ENCODE peak calls at places on chromosomes 6 and 20, in five cellular contexts. G is choroid plexus epithelial cell, O is GM12864, C is AG04450, D is heart left ventricle. R is an unnamed sample.

GRCh38 chr6:15266423-15266996 is 20.6 kb downstream of the JARID2 start:
- DNase-seq in G (peak; percentile 59), O (no peak), C (no peak), D (no peak), R (no peak)

GRCh38 chr20:45358282-45359068 is 4.5 kb upstream of the SYS1 start:
- DNase-seq in G (peak; percentile 84), O (no peak), C (no peak), D (peak; percentile 78), R (peak; percentile 84)

GRCh38 chr6:44869321-44869897 is 458.7 kb upstream of the RUNX2 start:
- DNase-seq in G (peak; percentile 23), O (peak; percentile 18), C (no peak), D (no peak), R (no peak)

GRCh38 chr6:143299253-143300166 is 151.0 kb downstream of the ADAT2 start:
- DNase-seq in G (no peak), O (peak; percentile 24), C (no peak), D (no peak), R (no peak)

GRCh38 chr6:113104546-113105325 is 752.4 kb upstream of the MARCKS start:
- DNase-seq in G (peak; percentile 30), O (no peak), C (no peak), D (no peak), R (no peak)

GRCh38 chr6:111938710-111939109 is 65.5 kb upstream of the FYN start:
- DNase-seq in G (peak; percentile 78), O (no peak), C (peak; percentile 74), D (no peak), R (peak; percentile 46)

GRCh38 chr6:124433369-124434064 is 528.7 kb upstream of the RNF217 start:
- DNase-seq in G (peak; percentile 25), O (no peak), C (no peak), D (no peak), R (no peak)

GRCh38 chr20:61460261-61461047 is 208.4 kb downstream of the CDH4 start:
- DNase-seq in G (no peak), O (no peak), C (no peak), D (no peak), R (no peak)

GRCh38 chr20:46253391-46253790 is 54.9 kb downstream of the CDH22 start:
- DNase-seq in G (no peak), O (no peak), C (no peak), D (no peak), R (no peak)

GRCh38 chr6:18034798-18035202 is 47.4 kb upstream of the KIF13A start:
- DNase-seq in G (peak; percentile 40), O (no peak), C (no peak), D (no peak), R (no peak)

GRCh38 chr6:125846292-125847024 is 55.7 kb downstream of the NCOA7 start:
- DNase-seq in G (no peak), O (no peak), C (no peak), D (no peak), R (no peak)

GRCh38 chr20:1907586-1907985 is 12.4 kb downstream of the SIRPA start:
- DNase-seq in G (no peak), O (no peak), C (no peak), D (no peak), R (peak; percentile 29)

GRCh38 chr6:46421239-46421638 is 70.0 kb downstream of the RCAN2 start:
- DNase-seq in G (peak; percentile 58), O (no peak), C (no peak), D (no peak), R (no peak)
- TF ChIP-seq CTCF in G (peak; percentile 32), O (no peak), C (no peak), D (no peak), R (no peak)

DNA sequence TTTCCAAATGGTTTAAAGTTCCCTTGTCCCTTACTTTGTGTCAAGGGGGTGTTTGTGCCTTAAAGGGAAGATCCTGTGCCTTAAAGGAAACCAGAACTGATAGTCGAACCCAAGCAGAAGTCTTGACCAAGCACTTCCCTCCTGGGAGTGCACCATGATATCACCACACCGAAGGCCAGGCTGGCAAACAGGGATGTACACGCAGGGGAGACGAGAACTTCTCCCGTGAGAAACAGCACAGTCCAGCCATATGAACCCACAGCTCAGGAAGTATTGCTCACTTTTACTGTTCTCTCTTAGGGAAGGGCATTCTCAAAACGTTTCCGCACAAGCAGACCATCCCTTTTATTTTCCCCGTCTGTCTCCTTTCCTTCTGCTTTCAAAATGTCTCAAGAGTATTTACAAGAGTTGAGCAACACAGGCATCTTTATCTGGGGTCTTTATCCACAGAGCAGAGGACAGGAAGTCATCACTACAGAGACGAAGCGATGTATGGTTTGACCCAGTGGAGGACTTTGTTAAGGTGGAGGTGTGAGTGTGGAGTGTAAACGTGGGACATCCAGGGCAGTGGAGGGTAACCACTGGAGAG is 12.8 kb upstream of the SERPINB1 start:
- DNase-seq in G (peak; percentile 62), O (no peak), C (no peak), D (peak; percentile 42), R (no peak)
- TF ChIP-seq CTCF in G (peak; percentile 3), O (no peak), C (peak; percentile 6), D (no peak), R (no peak)

GRCh38 chr6:136525586-136526195 is 24.5 kb downstream of the MAP7 start:
- DNase-seq in G (no peak), O (no peak), C (no peak), D (no peak), R (no peak)

GRCh38 chr6:136527831-136528230 is 22.4 kb downstream of the MAP7 start:
- DNase-seq in G (no peak), O (no peak), C (no peak), D (no peak), R (no peak)

GRCh38 chr6:136524936-136525413 is 25.2 kb downstream of the MAP7 start:
- DNase-seq in G (no peak), O (no peak), C (no peak), D (no peak), R (no peak)

GRCh38 chr6:136526937-136527336 is 23.3 kb downstream of the MAP7 start:
- DNase-seq in G (no peak), O (no peak), C (no peak), D (no peak), R (no peak)

GRCh38 chr6:136526196-136526930 is 23.9 kb downstream of the MAP7 start:
- DNase-seq in G (peak; percentile 87), O (no peak), C (peak; percentile 41), D (peak; percentile 68), R (peak; percentile 55)
- TF ChIP-seq CTCF in G (peak; percentile 74), O (peak; percentile 13), C (peak; percentile 67), D (peak; percentile 40), R (peak; percentile 63)

GRCh38 chr6:16518265-16518664 is 243.0 kb downstream of the ATXN1 start:
- DNase-seq in G (no peak), O (no peak), C (no peak), D (no peak), R (no peak)
- TF ChIP-seq CTCF in G (no peak), O (peak; percentile 40), C (no peak), D (no peak), R (no peak)

GRCh38 chr20:18902181-18902725 is 88.7 kb downstream of the SCP2D1 start:
- DNase-seq in G (no peak), O (no peak), C (no peak), D (no peak), R (no peak)

GRCh38 chr20:18906046-18906445 is 92.5 kb downstream of the SCP2D1 start:
- DNase-seq in G (no peak), O (no peak), C (no peak), D (no peak), R (no peak)

GRCh38 chr20:18904192-18904591 is 90.6 kb downstream of the SCP2D1 start:
- DNase-seq in G (no peak), O (no peak), C (no peak), D (no peak), R (no peak)

GRCh38 chr20:18907353-18907752 is 93.8 kb downstream of the SCP2D1 start:
- DNase-seq in G (no peak), O (no peak), C (no peak), D (no peak), R (no peak)

GRCh38 chr20:18904624-18905023 is 91.0 kb downstream of the SCP2D1 start:
- DNase-seq in G (no peak), O (no peak), C (no peak), D (no peak), R (no peak)
- TF ChIP-seq CTCF in G (no peak), O (peak; percentile 21), C (no peak), D (peak; percentile 58), R (no peak)

GRCh38 chr6:109693128-109693527 is 2.0 kb downstream of the FIG4 start:
- DNase-seq in G (no peak), O (peak; percentile 22), C (no peak), D (no peak), R (no peak)

GRCh38 chr6:109690373-109690739 is 646 bp downstream of the AK9 start:
- DNase-seq in G (no peak), O (no peak), C (no peak), D (peak; percentile 72), R (no peak)

GRCh38 chr6:109686566-109686965 is 4.4 kb downstream of the AK9 start:
- DNase-seq in G (peak; percentile 39), O (no peak), C (no peak), D (no peak), R (peak; percentile 42)

GRCh38 chr6:109687271-109687721 is 3.7 kb downstream of the AK9 start:
- DNase-seq in G (peak; percentile 91), O (no peak), C (peak; percentile 76), D (no peak), R (peak; percentile 96)

GRCh38 chr6:109690740-109691687 is at the start of the genes AK9 and FIG4:
- DNase-seq in G (peak; percentile 94), O (peak; percentile 68), C (peak; percentile 72), D (peak; percentile 94), R (peak; percentile 93)
- TF ChIP-seq CTCF in G (peak; percentile 53), O (peak; percentile 7), C (peak; percentile 42), D (peak; percentile 42), R (peak; percentile 46)

GRCh38 chr6:106997392-106998257 is 23.1 kb upstream of the CD24 start:
- DNase-seq in G (peak; percentile 80), O (peak; percentile 36), C (peak; percentile 23), D (no peak), R (peak; percentile 62)
- TF ChIP-seq CTCF in G (peak; percentile 95), O (peak; percentile 92), C (peak; percentile 83), D (peak; percentile 61), R (peak; percentile 84)

R was measured in fibroblast of the aortic adventitia.